ENCODE peak calls at places on chromosomes 3 and 15, in eight cellular contexts. N, E, A, D, G, Z, B and Q are unnamed samples.

GRCh38 chr3:44554626-44555592 is at the start of gene ZKSCAN7:
- DNase-seq in N (peak), E (no peak), A (peak), D (peak), G (peak), Z (peak), B (no peak), Q (peak)

GRCh38 chr3:100339786-100340185 is 5.2 kb downstream of the NIT2 start:
- DNase-seq in N (no peak), E (no peak), A (no peak), D (no peak), G (no peak), Z (no peak), B (no peak), Q (no peak)

GRCh38 chr3:14890470-14890869 is 56.9 kb upstream of the NR2C2 start:
- DNase-seq in N (no peak), E (no peak), A (peak), D (no peak), G (no peak), Z (no peak), B (no peak), Q (no peak)

GRCh38 chr3:190718691-190719090 is 143.8 kb downstream of the GMNC start:
- DNase-seq in N (no peak), E (no peak), A (peak), D (peak), G (no peak), Z (peak), B (no peak), Q (no peak)

GRCh38 chr3:73284432-73284831 is 223.0 kb downstream of the EBLN2 start:
- DNase-seq in N (peak), E (no peak), A (no peak), D (no peak), G (no peak), Z (no peak), B (no peak), Q (no peak)

GRCh38 chr15:88649753-88650551 is 11.1 kb downstream of the ISG20 start:
- DNase-seq in N (no peak), E (no peak), A (no peak), D (no peak), G (no peak), Z (no peak), B (no peak), Q (no peak)

GRCh38 chr3:154062513-154062912 is 58.7 kb upstream of the ARHGEF26 start:
- DNase-seq in N (no peak), E (no peak), A (no peak), D (no peak), G (no peak), Z (no peak), B (no peak), Q (no peak)

GRCh38 chr15:40755821-40756220 is 767 bp upstream of the RMDN3 start:
- DNase-seq in N (no peak), E (no peak), A (no peak), D (no peak), G (no peak), Z (no peak), B (no peak), Q (no peak)

GRCh38 chr15:63288778-63289378 is 11.5 kb downstream of the APH1B start:
- DNase-seq in N (no peak), E (no peak), A (peak), D (peak), G (no peak), Z (peak), B (peak), Q (no peak)

GRCh38 chr3:81425198-81425868 is 336.1 kb downstream of the GBE1 start:
- DNase-seq in N (no peak), E (no peak), A (no peak), D (no peak), G (no peak), Z (no peak), B (no peak), Q (no peak)

GRCh38 chr3:186991470-186991869 is 61.1 kb downstream of the ST6GAL1 start:
- DNase-seq in N (no peak), E (no peak), A (no peak), D (no peak), G (no peak), Z (no peak), B (no peak), Q (no peak)

GRCh38 chr3:156553705-156554356 is 1.1 kb downstream of the SSR3 start:
- DNase-seq in N (no peak), E (no peak), A (peak), D (peak), G (no peak), Z (peak), B (no peak), Q (peak)

GRCh38 chr3:8421267-8421666 is 80.4 kb upstream of the LMCD1 start:
- DNase-seq in N (no peak), E (no peak), A (no peak), D (no peak), G (no peak), Z (no peak), B (no peak), Q (no peak)

GRCh38 chr3:171936231-171936841 is 93.2 kb downstream of the TMEM212 start:
- DNase-seq in N (no peak), E (no peak), A (peak), D (peak), G (no peak), Z (peak), B (no peak), Q (peak)

GRCh38 chr3:36075491-36075890 is 304.8 kb upstream of the STAC start:
- DNase-seq in N (no peak), E (no peak), A (peak), D (no peak), G (no peak), Z (no peak), B (no peak), Q (no peak)

GRCh38 chr3:125624341-125624740 is 29.0 kb upstream of the OSBPL11 start:
- DNase-seq in N (no peak), E (no peak), A (no peak), D (no peak), G (no peak), Z (no peak), B (no peak), Q (no peak)

GRCh38 chr15:31360843-31361763 is 34.5 kb downstream of the KLF13 start:
- DNase-seq in N (no peak), E (no peak), A (no peak), D (no peak), G (peak), Z (no peak), B (no peak), Q (peak)

GRCh38 chr3:35649405-35649804 is 10.1 kb downstream of the ARPP21 start:
- DNase-seq in N (no peak), E (no peak), A (no peak), D (no peak), G (no peak), Z (no peak), B (no peak), Q (no peak)

GRCh38 chr15:33154366-33155166 is 39.9 kb downstream of the FMN1 start:
- DNase-seq in N (no peak), E (peak), A (peak), D (peak), G (no peak), Z (peak), B (no peak), Q (peak)

GRCh38 chr3:86984271-86984670 is 6.7 kb downstream of the VGLL3 start:
- DNase-seq in N (no peak), E (no peak), A (peak), D (peak), G (no peak), Z (no peak), B (no peak), Q (no peak)

GRCh38 chr3:16906679-16907078 is 21.9 kb downstream of the PLCL2 start:
- DNase-seq in N (no peak), E (no peak), A (peak), D (peak), G (no peak), Z (peak), B (no peak), Q (peak)

GRCh38 chr15:94265009-94265408 is 33.6 kb downstream of the MCTP2 start:
- DNase-seq in N (no peak), E (no peak), A (no peak), D (peak), G (no peak), Z (no peak), B (no peak), Q (no peak)

GRCh38 chr3:100096866-100097265 is 17.4 kb downstream of the FILIP1L start:
- DNase-seq in N (no peak), E (no peak), A (no peak), D (no peak), G (no peak), Z (no peak), B (no peak), Q (no peak)

GRCh38 chr3:46098319-46098761 is 71.1 kb upstream of the XCR1 start:
- DNase-seq in N (no peak), E (no peak), A (peak), D (peak), G (no peak), Z (no peak), B (no peak), Q (no peak)

GRCh38 chr3:9507586-9508578 is 45.7 kb downstream of the LHFPL4 start:
- DNase-seq in N (no peak), E (no peak), A (no peak), D (no peak), G (no peak), Z (no peak), B (no peak), Q (no peak)

GRCh38 chr3:38651153-38651789 is 1.8 kb upstream of the SCN5A start:
- DNase-seq in N (peak), E (peak), A (peak), D (peak), G (peak), Z (no peak), B (peak), Q (peak)

GRCh38 chr3:60887574-60887973 is 363.7 kb downstream of the FHIT start:
- DNase-seq in N (no peak), E (no peak), A (no peak), D (no peak), G (no peak), Z (no peak), B (no peak), Q (no peak)

GRCh38 chr15:27490867-27491595 is 520.0 kb downstream of the GABRG3 start:
- DNase-seq in N (no peak), E (no peak), A (no peak), D (no peak), G (no peak), Z (no peak), B (no peak), Q (no peak)

GRCh38 chr15:93029613-93030429 is 59.2 kb downstream of the RGMA start:
- DNase-seq in N (no peak), E (no peak), A (no peak), D (peak), G (no peak), Z (no peak), B (no peak), Q (no peak)

GRCh38 chr3:171772427-171773056 is 37.7 kb downstream of the PLD1 start:
- DNase-seq in N (peak), E (peak), A (peak), D (peak), G (peak), Z (no peak), B (peak), Q (peak)

GRCh38 chr15:42632100-42632675 is 56.8 kb downstream of the STARD9 start:
- DNase-seq in N (no peak), E (no peak), A (no peak), D (no peak), G (no peak), Z (no peak), B (no peak), Q (no peak)

GRCh38 chr3:127035672-127036071 is 52.8 kb downstream of the PLXNA1 start:
- DNase-seq in N (no peak), E (peak), A (no peak), D (peak), G (peak), Z (peak), B (peak), Q (peak)

GRCh38 chr15:77526582-77527163 is 106.0 kb downstream of the HMG20A start:
- DNase-seq in N (no peak), E (no peak), A (no peak), D (no peak), G (no peak), Z (no peak), B (no peak), Q (no peak)

GRCh38 chr15:60871731-60872130 is 357.4 kb downstream of the RORA start:
- DNase-seq in N (no peak), E (no peak), A (peak), D (no peak), G (no peak), Z (no peak), B (no peak), Q (no peak)
- H3K4me3 ChIP-seq in N (no peak), E (no peak), A (no peak), D (no peak), G (no peak), Z (no peak), B (no peak), Q (no peak)

DNA sequence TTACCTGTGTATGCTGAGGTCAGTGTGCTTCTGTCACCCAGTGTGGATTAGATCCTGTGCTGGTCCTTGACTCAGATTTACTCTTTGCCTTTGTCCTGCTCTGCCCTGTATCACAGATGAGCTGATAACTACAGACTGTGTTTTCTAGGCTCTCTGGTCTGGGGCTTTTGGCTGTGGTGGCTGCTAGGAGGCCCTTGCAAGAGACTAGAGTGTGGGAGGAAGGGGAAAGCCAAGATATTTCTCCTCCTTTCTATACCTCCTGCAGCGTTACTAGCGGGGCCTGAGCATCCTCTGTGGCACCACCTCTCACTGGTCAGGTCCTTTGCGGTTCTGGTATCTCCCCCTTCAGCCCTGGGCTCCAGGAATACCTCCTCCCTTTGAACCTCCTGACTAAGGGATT is 282.3 kb upstream of the TBC1D5 start:
- DNase-seq in N (no peak), E (no peak), A (no peak), D (no peak), G (no peak), Z (no peak), B (no peak), Q (no peak)
- H3K4me3 ChIP-seq in N (no peak), E (no peak), A (no peak), D (no peak), G (no peak), Z (no peak), B (no peak), Q (no peak)

GRCh38 chr3:113834983-113835382 is 3.6 kb upstream of the GRAMD1C start:
- DNase-seq in N (no peak), E (no peak), A (peak), D (no peak), G (no peak), Z (no peak), B (no peak), Q (no peak)

GRCh38 chr3:113838631-113839209 is at the start of gene GRAMD1C:
- DNase-seq in N (peak), E (peak), A (peak), D (peak), G (peak), Z (no peak), B (peak), Q (peak)

GRCh38 chr3:113844622-113845222 is 6.1 kb downstream of the GRAMD1C start:
- DNase-seq in N (peak), E (no peak), A (peak), D (peak), G (no peak), Z (no peak), B (peak), Q (no peak)

DNA sequence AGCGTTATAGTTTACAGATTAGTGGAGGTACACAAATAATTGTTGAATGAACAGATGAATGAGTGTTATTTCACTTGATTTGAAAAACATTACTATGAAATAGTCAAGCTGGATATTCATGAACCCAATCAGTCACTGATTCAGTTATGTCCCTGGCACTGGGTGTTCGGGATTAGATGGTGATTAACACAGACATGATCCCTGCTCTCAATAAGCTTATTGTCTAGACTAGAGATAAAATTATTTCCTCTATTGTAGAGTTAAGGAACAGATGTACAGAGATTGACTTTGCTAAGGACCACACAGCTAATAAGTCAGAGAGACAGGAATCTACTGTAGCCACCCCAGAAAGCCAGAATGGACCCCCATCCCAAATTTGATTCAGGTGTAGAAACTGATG is 963 bp downstream of the GRAMD1C start:
- DNase-seq in N (no peak), E (no peak), A (no peak), D (no peak), G (no peak), Z (no peak), B (no peak), Q (no peak)
- H3K4me3 ChIP-seq in N (no peak), E (no peak), A (peak), D (peak), G (peak), Z (no peak), B (no peak), Q (peak)

GRCh38 chr3:152196782-152197181 is 71.9 kb upstream of the MBNL1 start:
- DNase-seq in N (no peak), E (no peak), A (no peak), D (no peak), G (no peak), Z (no peak), B (no peak), Q (no peak)
- H3K4me3 ChIP-seq in N (no peak), E (no peak), A (no peak), D (no peak), G (peak), Z (no peak), B (no peak), Q (no peak)

DNA sequence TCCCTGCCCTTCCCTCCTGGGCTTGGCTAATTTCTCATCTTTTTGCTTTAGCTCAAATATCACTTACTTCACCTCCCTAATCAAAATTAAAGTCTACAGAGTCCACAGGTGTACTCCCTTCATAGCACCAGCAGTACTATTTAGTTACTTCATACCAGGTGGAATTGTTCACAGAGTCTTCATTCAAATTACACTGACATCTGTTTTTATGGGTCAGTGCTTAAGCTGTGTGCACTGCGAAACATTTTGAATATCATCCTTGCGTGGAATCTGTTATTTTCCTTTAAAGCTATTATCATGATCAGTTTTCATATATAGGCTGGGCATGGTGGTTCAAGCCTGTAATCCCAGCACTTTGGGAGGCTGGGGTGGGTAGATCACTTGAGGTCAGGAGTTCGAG is 2.7 kb upstream of the SERF2 start:
- DNase-seq in N (no peak), E (no peak), A (no peak), D (no peak), G (no peak), Z (no peak), B (no peak), Q (no peak)
- H3K4me3 ChIP-seq in N (no peak), E (no peak), A (no peak), D (no peak), G (no peak), Z (no peak), B (no peak), Q (no peak)

GRCh38 chr3:48899298-48899697 is 616 bp upstream of the SLC25A20 start:
- DNase-seq in N (no peak), E (no peak), A (no peak), D (no peak), G (no peak), Z (no peak), B (no peak), Q (no peak)

GRCh38 chr3:48898383-48899234 is at the start of gene SLC25A20:
- DNase-seq in N (peak), E (peak), A (peak), D (peak), G (peak), Z (peak), B (peak), Q (peak)

GRCh38 chr3:48897401-48898376 is 993 bp downstream of the SLC25A20 start:
- DNase-seq in N (no peak), E (no peak), A (peak), D (peak), G (no peak), Z (no peak), B (no peak), Q (peak)

GRCh38 chr3:48891606-48892005 is 7.1 kb downstream of the SLC25A20 start:
- DNase-seq in N (no peak), E (no peak), A (no peak), D (no peak), G (no peak), Z (no peak), B (no peak), Q (no peak)

DNA sequence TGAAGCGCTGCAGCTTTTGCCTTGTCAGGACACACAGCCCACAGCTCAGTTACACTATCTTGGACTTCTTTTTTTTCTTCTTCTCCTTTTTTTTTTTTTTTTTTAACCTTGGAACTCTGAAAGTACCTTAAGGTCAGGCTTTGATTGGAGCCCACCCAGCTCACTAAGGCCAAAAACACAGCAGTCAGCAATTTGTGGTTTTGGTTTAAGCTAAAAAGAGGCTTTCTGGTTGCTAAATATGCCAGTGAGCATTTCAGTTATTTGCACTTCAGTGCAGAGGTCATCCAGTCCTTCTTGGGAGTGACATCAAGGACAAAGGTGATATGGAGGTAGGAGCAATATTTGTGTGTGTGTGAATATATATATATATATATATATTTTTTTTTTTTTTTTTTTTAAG is 1.7 kb downstream of the SLC25A20 start:
- DNase-seq in N (no peak), E (no peak), A (peak), D (peak), G (no peak), Z (no peak), B (no peak), Q (no peak)
- H3K4me3 ChIP-seq in N (no peak), E (peak), A (no peak), D (no peak), G (no peak), Z (no peak), B (no peak), Q (no peak)

GRCh38 chr3:20739814-20740213 is 553.8 kb upstream of the SGO1 start:
- DNase-seq in N (no peak), E (no peak), A (peak), D (peak), G (no peak), Z (no peak), B (no peak), Q (no peak)
- H3K4me3 ChIP-seq in N (no peak), E (no peak), A (no peak), D (no peak), G (no peak), Z (no peak), B (no peak), Q (no peak)

DNA sequence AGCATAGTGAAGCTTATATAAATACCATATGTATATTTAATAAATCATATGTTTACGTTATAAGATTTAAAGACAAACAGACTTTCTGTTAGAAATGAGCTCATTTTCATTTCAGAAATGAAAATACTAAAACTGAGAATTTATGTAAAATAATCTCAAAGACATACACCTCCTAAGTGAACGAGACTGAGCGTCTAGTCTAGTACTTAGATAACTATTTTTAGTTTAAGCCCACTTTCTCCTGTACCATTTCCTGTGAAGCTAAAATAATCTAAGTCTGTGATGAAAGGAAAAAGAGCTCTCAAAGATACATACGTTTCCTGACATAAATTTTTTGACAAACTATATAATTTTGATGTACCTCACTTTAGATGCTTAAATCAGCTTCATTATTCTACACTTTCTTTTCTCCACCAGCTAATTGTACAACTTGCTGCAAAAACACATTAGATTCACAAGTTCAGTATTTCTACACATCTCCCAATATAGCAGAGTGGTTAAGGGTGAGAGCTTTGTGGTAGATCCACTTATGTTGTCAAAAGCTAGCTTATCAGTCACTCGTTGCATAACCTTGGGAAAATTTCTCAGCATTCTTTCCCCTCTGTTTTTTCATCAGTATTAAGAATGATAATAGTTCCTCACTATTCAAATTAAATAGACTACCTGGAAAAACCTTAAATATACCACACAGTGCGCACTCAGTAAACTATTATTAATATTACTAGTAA is 703.0 kb downstream of the PLOD2 start:
- DNase-seq in N (no peak), E (no peak), A (no peak), D (no peak), G (no peak), Z (no peak), B (no peak), Q (no peak)
- H3K4me3 ChIP-seq in N (no peak), E (no peak), A (no peak), D (no peak), G (no peak), Z (no peak), B (no peak), Q (no peak)